ENCODE peak calls at places on chromosomes 11 and 22, in ten cellular contexts. One of them, this sample, is unnamed. For H3K4me1, the result is how much of the 10 kb centered on the place peaks cover.

GRCh38 chr11:27468209-27468608 is 4.4 kb downstream of the LGR4 start:
- DNase-seq in RWPE2: no peak
- DNase-seq in colonic mucosa: no peak
- DNase-seq in HCT116: no peak
- DNase-seq in lower lobe of right lung: no peak
- DNase-seq in Panc1: no peak
- DNase-seq in tibial nerve: no peak
- DNase-seq in kidney: no peak
- DNase-seq in astrocyte: peak
- DNase-seq in CD8-positive, alpha-beta memory T cell: no peak
- DNase-seq in this sample: no peak

GRCh38 chr11:55942785-55943392 is 6.7 kb upstream of the OR5I1 start:
- DNase-seq in HCT116: peak
- DNase-seq in colonic mucosa: no peak
- DNase-seq in astrocyte: no peak
- DNase-seq in Panc1: peak
- DNase-seq in tibial nerve: peak
- DNase-seq in CD8-positive, alpha-beta memory T cell: no peak
- DNase-seq in kidney: no peak
- DNase-seq in lower lobe of right lung: no peak
- DNase-seq in RWPE2: no peak
- DNase-seq in this sample: no peak

GRCh38 chr11:34972892-34973291 is 56.5 kb downstream of the PDHX start:
- DNase-seq in lower lobe of right lung: no peak
- DNase-seq in astrocyte: peak
- DNase-seq in Panc1: no peak
- DNase-seq in colonic mucosa: no peak
- DNase-seq in RWPE2: no peak
- DNase-seq in CD8-positive, alpha-beta memory T cell: no peak
- DNase-seq in kidney: no peak
- DNase-seq in tibial nerve: no peak
- DNase-seq in HCT116: no peak
- DNase-seq in this sample: no peak

GRCh38 chr11:1197431-1197885 is 25.4 kb upstream of the MUC5B start:
- DNase-seq in astrocyte: no peak
- DNase-seq in lower lobe of right lung: peak
- DNase-seq in kidney: peak
- DNase-seq in CD8-positive, alpha-beta memory T cell: no peak
- DNase-seq in RWPE2: peak
- DNase-seq in Panc1: no peak
- DNase-seq in HCT116: no peak
- DNase-seq in tibial nerve: no peak
- DNase-seq in colonic mucosa: no peak
- DNase-seq in this sample: peak

GRCh38 chr22:43346521-43346929 is 3.4 kb upstream of the SCUBE1 start:
- DNase-seq in tibial nerve: peak
- DNase-seq in RWPE2: no peak
- DNase-seq in colonic mucosa: peak
- DNase-seq in HCT116: peak
- DNase-seq in lower lobe of right lung: peak
- DNase-seq in kidney: peak
- DNase-seq in Panc1: peak
- DNase-seq in astrocyte: no peak
- DNase-seq in CD8-positive, alpha-beta memory T cell: peak
- DNase-seq in this sample: peak

GRCh38 chr11:45216901-45217300 is 69.2 kb downstream of the SYT13 start:
- DNase-seq in lower lobe of right lung: no peak
- DNase-seq in HCT116: no peak
- DNase-seq in colonic mucosa: no peak
- DNase-seq in tibial nerve: no peak
- DNase-seq in kidney: no peak
- DNase-seq in Panc1: no peak
- DNase-seq in CD8-positive, alpha-beta memory T cell: no peak
- DNase-seq in RWPE2: no peak
- DNase-seq in astrocyte: peak
- DNase-seq in this sample: no peak

GRCh38 chr11:19792510-19792909 is 79.9 kb downstream of the NAV2 start:
- DNase-seq in lower lobe of right lung: no peak
- DNase-seq in HCT116: no peak
- DNase-seq in tibial nerve: no peak
- DNase-seq in Panc1: no peak
- DNase-seq in colonic mucosa: no peak
- DNase-seq in CD8-positive, alpha-beta memory T cell: no peak
- DNase-seq in RWPE2: no peak
- DNase-seq in kidney: no peak
- DNase-seq in astrocyte: no peak
- DNase-seq in this sample: no peak

GRCh38 chr11:61369372-61370348 is 7.5 kb downstream of the TMEM138 start:
- DNase-seq in tibial nerve: peak
- DNase-seq in Panc1: no peak
- DNase-seq in kidney: peak
- DNase-seq in CD8-positive, alpha-beta memory T cell: no peak
- DNase-seq in RWPE2: peak
- DNase-seq in lower lobe of right lung: no peak
- DNase-seq in astrocyte: peak
- DNase-seq in colonic mucosa: no peak
- DNase-seq in HCT116: no peak
- DNase-seq in this sample: no peak

GRCh38 chr22:41048791-41049717 is 43.3 kb upstream of the EP300 start:
- DNase-seq in HCT116: no peak
- DNase-seq in kidney: peak
- DNase-seq in astrocyte: peak
- DNase-seq in colonic mucosa: peak
- DNase-seq in lower lobe of right lung: peak
- DNase-seq in tibial nerve: peak
- DNase-seq in Panc1: no peak
- DNase-seq in CD8-positive, alpha-beta memory T cell: no peak
- DNase-seq in RWPE2: no peak
- DNase-seq in this sample: peak

GRCh38 chr11:60905551-60906113 is 753 bp downstream of the PRPF19 start:
- DNase-seq in lower lobe of right lung: no peak
- DNase-seq in astrocyte: peak
- DNase-seq in tibial nerve: no peak
- DNase-seq in HCT116: no peak
- DNase-seq in colonic mucosa: peak
- DNase-seq in kidney: no peak
- DNase-seq in Panc1: no peak
- DNase-seq in CD8-positive, alpha-beta memory T cell: no peak
- DNase-seq in RWPE2: no peak
- DNase-seq in this sample: peak

GRCh38 chr11:115678942-115679341 is 174.7 kb upstream of the CADM1 start:
- DNase-seq in HCT116: no peak
- DNase-seq in lower lobe of right lung: no peak
- DNase-seq in Panc1: no peak
- DNase-seq in RWPE2: no peak
- DNase-seq in colonic mucosa: peak
- DNase-seq in CD8-positive, alpha-beta memory T cell: no peak
- DNase-seq in tibial nerve: no peak
- DNase-seq in astrocyte: no peak
- DNase-seq in kidney: no peak
- DNase-seq in this sample: no peak

GRCh38 chr11:118144301-118144701 is 8.3 kb downstream of the SCN4B start:
- DNase-seq in tibial nerve: no peak
- DNase-seq in kidney: no peak
- DNase-seq in HCT116: no peak
- DNase-seq in astrocyte: no peak
- DNase-seq in CD8-positive, alpha-beta memory T cell: no peak
- DNase-seq in Panc1: no peak
- DNase-seq in colonic mucosa: no peak
- DNase-seq in RWPE2: no peak
- DNase-seq in lower lobe of right lung: no peak
- DNase-seq in this sample: no peak

GRCh38 chr11:117876341-117877119 is at the start of gene FXYD6:
- DNase-seq in HCT116: no peak
- DNase-seq in colonic mucosa: peak
- DNase-seq in Panc1: no peak
- DNase-seq in RWPE2: no peak
- DNase-seq in tibial nerve: no peak
- DNase-seq in CD8-positive, alpha-beta memory T cell: no peak
- DNase-seq in astrocyte: peak
- DNase-seq in kidney: peak
- DNase-seq in lower lobe of right lung: no peak
- DNase-seq in this sample: peak

GRCh38 chr22:30546616-30547015 is at the start of gene SEC14L6:
- DNase-seq in Panc1: no peak
- DNase-seq in RWPE2: no peak
- DNase-seq in astrocyte: no peak
- DNase-seq in kidney: no peak
- DNase-seq in HCT116: no peak
- DNase-seq in colonic mucosa: no peak
- DNase-seq in tibial nerve: no peak
- DNase-seq in lower lobe of right lung: no peak
- DNase-seq in CD8-positive, alpha-beta memory T cell: no peak
- DNase-seq in this sample: no peak

GRCh38 chr22:19523240-19524169 is 705 bp downstream of the CLDN5 start:
- DNase-seq in CD8-positive, alpha-beta memory T cell: no peak
- DNase-seq in kidney: no peak
- DNase-seq in astrocyte: peak
- DNase-seq in Panc1: no peak
- DNase-seq in tibial nerve: no peak
- DNase-seq in lower lobe of right lung: no peak
- DNase-seq in RWPE2: no peak
- DNase-seq in HCT116: no peak
- DNase-seq in colonic mucosa: no peak
- DNase-seq in this sample: peak

GRCh38 chr22:45997077-45997774 is 20.3 kb upstream of the WNT7B start:
- DNase-seq in astrocyte: peak
- DNase-seq in lower lobe of right lung: peak
- DNase-seq in HCT116: no peak
- DNase-seq in kidney: peak
- DNase-seq in Panc1: no peak
- DNase-seq in tibial nerve: peak
- DNase-seq in colonic mucosa: peak
- DNase-seq in RWPE2: peak
- DNase-seq in CD8-positive, alpha-beta memory T cell: no peak
- DNase-seq in this sample: peak

GRCh38 chr22:42990131-42990838 is 24.7 kb downstream of the PACSIN2 start:
- DNase-seq in kidney: no peak
- DNase-seq in HCT116: no peak
- DNase-seq in tibial nerve: no peak
- DNase-seq in RWPE2: peak
- DNase-seq in lower lobe of right lung: no peak
- DNase-seq in astrocyte: peak
- DNase-seq in Panc1: peak
- DNase-seq in CD8-positive, alpha-beta memory T cell: no peak
- DNase-seq in colonic mucosa: no peak
- DNase-seq in this sample: no peak

GRCh38 chr11:1073851-1074243 is 827 bp upstream of the MUC2 start:
- DNase-seq in RWPE2: peak
- DNase-seq in lower lobe of right lung: no peak
- DNase-seq in astrocyte: no peak
- DNase-seq in CD8-positive, alpha-beta memory T cell: no peak
- DNase-seq in kidney: peak
- DNase-seq in tibial nerve: no peak
- DNase-seq in HCT116: no peak
- DNase-seq in Panc1: no peak
- DNase-seq in colonic mucosa: no peak
- DNase-seq in this sample: peak

DNA sequence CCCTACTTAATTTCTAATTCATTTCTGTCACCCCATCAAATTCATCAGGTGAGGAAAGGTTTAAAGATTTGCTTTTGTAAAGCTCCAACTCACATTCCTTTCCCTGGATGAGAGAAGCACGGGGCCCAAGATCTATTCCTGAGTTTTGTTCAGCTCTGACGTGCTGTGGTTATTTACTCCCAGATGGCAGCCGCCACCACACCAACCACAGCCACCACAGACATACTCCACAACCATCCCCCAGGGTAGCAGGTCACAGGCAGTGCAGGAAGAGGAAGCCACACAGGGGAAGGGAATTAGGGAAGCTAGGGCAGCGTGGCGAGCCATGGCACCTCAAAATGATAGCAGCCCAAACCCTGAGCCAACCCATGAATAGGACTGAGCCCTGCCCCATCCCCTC is 63.5 kb upstream of the CSNK2A3 start:
- DNase-seq in CD8-positive, alpha-beta memory T cell: no peak
- DNase-seq in lower lobe of right lung: no peak
- DNase-seq in RWPE2: no peak
- DNase-seq in HCT116: no peak
- DNase-seq in colonic mucosa: no peak
- DNase-seq in Panc1: no peak
- DNase-seq in tibial nerve: no peak
- DNase-seq in astrocyte: peak
- DNase-seq in kidney: no peak
- DNase-seq in this sample: no peak
- H3K4me1 ChIP-seq in CD8-positive, alpha-beta memory T cell: under half
- H3K4me1 ChIP-seq in lower lobe of right lung: under half
- H3K4me1 ChIP-seq in RWPE2: under half
- H3K4me1 ChIP-seq in HCT116: under half
- H3K4me1 ChIP-seq in colonic mucosa: under half
- H3K4me1 ChIP-seq in Panc1: under half
- H3K4me1 ChIP-seq in tibial nerve: under half
- H3K4me1 ChIP-seq in astrocyte: under half
- H3K4me1 ChIP-seq in kidney: under half
- H3K4me1 ChIP-seq in this sample: under half

GRCh38 chr11:105236631-105237030 is 97.1 kb upstream of the CARD18 start:
- DNase-seq in HCT116: no peak
- DNase-seq in CD8-positive, alpha-beta memory T cell: no peak
- DNase-seq in kidney: no peak
- DNase-seq in Panc1: no peak
- DNase-seq in lower lobe of right lung: no peak
- DNase-seq in colonic mucosa: no peak
- DNase-seq in tibial nerve: no peak
- DNase-seq in astrocyte: peak
- DNase-seq in RWPE2: no peak
- DNase-seq in this sample: no peak
- H3K4me1 ChIP-seq in HCT116: under half
- H3K4me1 ChIP-seq in CD8-positive, alpha-beta memory T cell: under half
- H3K4me1 ChIP-seq in kidney: under half
- H3K4me1 ChIP-seq in Panc1: under half
- H3K4me1 ChIP-seq in lower lobe of right lung: under half
- H3K4me1 ChIP-seq in colonic mucosa: under half
- H3K4me1 ChIP-seq in tibial nerve: under half
- H3K4me1 ChIP-seq in astrocyte: under half
- H3K4me1 ChIP-seq in RWPE2: under half
- H3K4me1 ChIP-seq in this sample: under half

GRCh38 chr11:64089493-64089892 is 53.8 kb downstream of the FLRT1 start:
- DNase-seq in kidney: no peak
- DNase-seq in tibial nerve: no peak
- DNase-seq in colonic mucosa: no peak
- DNase-seq in astrocyte: no peak
- DNase-seq in RWPE2: no peak
- DNase-seq in lower lobe of right lung: peak
- DNase-seq in HCT116: no peak
- DNase-seq in Panc1: no peak
- DNase-seq in CD8-positive, alpha-beta memory T cell: no peak
- DNase-seq in this sample: no peak
- H3K4me1 ChIP-seq in kidney: under half
- H3K4me1 ChIP-seq in tibial nerve: under half
- H3K4me1 ChIP-seq in colonic mucosa: under half
- H3K4me1 ChIP-seq in astrocyte: under half
- H3K4me1 ChIP-seq in RWPE2: under half
- H3K4me1 ChIP-seq in lower lobe of right lung: under half
- H3K4me1 ChIP-seq in HCT116: under half
- H3K4me1 ChIP-seq in Panc1: half or more
- H3K4me1 ChIP-seq in CD8-positive, alpha-beta memory T cell: under half
- H3K4me1 ChIP-seq in this sample: under half

DNA sequence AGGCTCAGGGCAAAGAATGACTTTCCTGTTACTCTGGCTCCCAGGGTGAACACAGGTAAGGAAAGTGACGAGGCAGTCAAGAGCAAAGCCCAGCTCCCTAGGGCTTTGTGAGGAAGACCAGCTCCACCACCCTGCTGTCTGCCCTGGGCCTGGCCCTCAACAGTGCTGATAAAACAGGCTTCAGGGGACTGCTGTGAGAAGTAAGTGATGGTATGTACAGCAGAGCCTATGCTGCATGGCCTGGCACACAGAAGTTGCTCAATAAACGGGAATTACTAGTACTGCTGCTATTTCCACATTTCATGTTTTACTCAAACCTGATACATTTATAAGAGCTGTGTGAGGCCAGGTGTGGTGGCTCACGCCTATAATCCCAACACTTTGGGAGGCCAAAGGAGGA is 50.3 kb downstream of the MICAL3 start:
- DNase-seq in CD8-positive, alpha-beta memory T cell: no peak
- DNase-seq in kidney: no peak
- DNase-seq in lower lobe of right lung: no peak
- DNase-seq in HCT116: no peak
- DNase-seq in Panc1: no peak
- DNase-seq in RWPE2: no peak
- DNase-seq in colonic mucosa: no peak
- DNase-seq in astrocyte: no peak
- DNase-seq in tibial nerve: no peak
- DNase-seq in this sample: peak
- H3K4me1 ChIP-seq in CD8-positive, alpha-beta memory T cell: under half
- H3K4me1 ChIP-seq in kidney: under half
- H3K4me1 ChIP-seq in lower lobe of right lung: under half
- H3K4me1 ChIP-seq in HCT116: under half
- H3K4me1 ChIP-seq in Panc1: under half
- H3K4me1 ChIP-seq in RWPE2: under half
- H3K4me1 ChIP-seq in colonic mucosa: under half
- H3K4me1 ChIP-seq in astrocyte: under half
- H3K4me1 ChIP-seq in tibial nerve: under half
- H3K4me1 ChIP-seq in this sample: half or more

This sample was measured in spleen.